ENCODE peak calls at places on chromosomes 2 and 18, in five cellular contexts. L, F, R, E and A are unnamed samples.

GRCh38 chr2:84546551-84546950 is 30.3 kb downstream of the DNAH6 start:
- DNase-seq in L (no peak), R (no peak), E (no peak), F (no peak), A (no peak)

GRCh38 chr2:199771948-199772692 is 78.9 kb downstream of the FTCDNL1 start:
- DNase-seq in E (no peak), L (no peak), R (no peak), F (no peak), A (no peak)

GRCh38 chr2:36376992-36377738 is 21.6 kb downstream of the CRIM1 start:
- DNase-seq in L (no peak), E (no peak), R (no peak), F (no peak), A (no peak)

GRCh38 chr2:181586569-181587076 is 70.3 kb downstream of the CERKL start:
- DNase-seq in L (no peak), F (no peak), E (no peak), R (no peak), A (no peak)

GRCh38 chr2:203685081-203685621 is 21.3 kb upstream of the CD28 start:
- DNase-seq in R (no peak), L (no peak), E (peak), F (peak), A (no peak)

GRCh38 chr18:37445368-37445767 is 120.2 kb downstream of the CELF4 start:
- DNase-seq in E (no peak), L (no peak), F (no peak), R (no peak), A (no peak)

GRCh38 chr2:129191530-129191929 is 787.9 kb upstream of the RAB6C start:
- DNase-seq in R (no peak), E (no peak), F (no peak), L (peak), A (no peak)

GRCh38 chr2:156673981-156674380 is 237.8 kb downstream of the GPD2 start:
- DNase-seq in L (no peak), F (no peak), E (no peak), R (no peak), A (no peak)

GRCh38 chr18:49690307-49690706 is 123.0 kb downstream of the ACAA2 start:
- DNase-seq in F (peak), L (no peak), R (no peak), E (peak), A (no peak)

GRCh38 chr18:50194623-50195532 is at the start of gene MYO5B:
- DNase-seq in R (peak), L (peak), F (no peak), E (no peak), A (peak)

GRCh38 chr18:8747440-8747937 is 42.1 kb downstream of the MTCL1 start:
- DNase-seq in L (no peak), R (no peak), E (peak), F (peak), A (no peak)

GRCh38 chr2:60706021-60706420 is 50.0 kb upstream of the PAPOLG start:
- DNase-seq in R (no peak), E (peak), F (no peak), L (no peak), A (no peak)

GRCh38 chr2:196660264-196660663 is 20.7 kb downstream of the CCDC150 start:
- DNase-seq in L (no peak), R (no peak), E (peak), F (peak), A (no peak)

GRCh38 chr18:59459352-59460059 is 100.4 kb upstream of the LMAN1 start:
- DNase-seq in E (peak), F (no peak), L (no peak), R (no peak), A (no peak)

GRCh38 chr2:54522624-54523281 is 66.6 kb downstream of the SPTBN1 start:
- DNase-seq in F (no peak), L (peak), E (no peak), R (no peak), A (peak)

GRCh38 chr2:219772103-219772502 is 144.7 kb downstream of the SLC4A3 start:
- DNase-seq in F (no peak), R (no peak), L (no peak), E (no peak), A (no peak)